ENCODE peak calls at places on chromosomes 12 and 14, in ten cellular contexts. One of them, this sample, is unnamed.

GRCh38 chr14:36818794-36819384 is 157.2 kb downstream of the PAX9 start:
- DNase-seq in RPMI8226: no peak
- DNase-seq in spleen: no peak
- DNase-seq in fibroblast of the aortic adventitia: peak
- DNase-seq in psoas muscle: no peak
- DNase-seq in NCI-H1105: no peak
- DNase-seq in NCI-H1436: no peak
- DNase-seq in prostate gland: no peak
- DNase-seq in left kidney: no peak
- DNase-seq in kidney epithelial cell: no peak
- DNase-seq in this sample: no peak

GRCh38 chr12:22286569-22286968 is 47.9 kb downstream of the ST8SIA1 start:
- DNase-seq in RPMI8226: no peak
- DNase-seq in spleen: no peak
- DNase-seq in fibroblast of the aortic adventitia: peak
- DNase-seq in psoas muscle: no peak
- DNase-seq in NCI-H1105: no peak
- DNase-seq in NCI-H1436: no peak
- DNase-seq in prostate gland: no peak
- DNase-seq in left kidney: peak
- DNase-seq in kidney epithelial cell: peak
- DNase-seq in this sample: no peak

GRCh38 chr14:77268989-77269595 is 1.9 kb downstream of the NGB start:
- DNase-seq in RPMI8226: peak
- DNase-seq in spleen: peak
- DNase-seq in fibroblast of the aortic adventitia: no peak
- DNase-seq in psoas muscle: no peak
- DNase-seq in NCI-H1105: peak
- DNase-seq in NCI-H1436: no peak
- DNase-seq in prostate gland: no peak
- DNase-seq in left kidney: peak
- DNase-seq in kidney epithelial cell: no peak
- DNase-seq in this sample: peak

GRCh38 chr12:32702470-32702869 is 23.4 kb downstream of the DNM1L start:
- DNase-seq in RPMI8226: no peak
- DNase-seq in spleen: no peak
- DNase-seq in fibroblast of the aortic adventitia: no peak
- DNase-seq in psoas muscle: no peak
- DNase-seq in NCI-H1105: no peak
- DNase-seq in NCI-H1436: no peak
- DNase-seq in prostate gland: no peak
- DNase-seq in left kidney: no peak
- DNase-seq in kidney epithelial cell: no peak
- DNase-seq in this sample: no peak

GRCh38 chr14:29607129-29607528 is 320.5 kb downstream of the PRKD1 start:
- DNase-seq in RPMI8226: no peak
- DNase-seq in spleen: no peak
- DNase-seq in fibroblast of the aortic adventitia: no peak
- DNase-seq in psoas muscle: no peak
- DNase-seq in NCI-H1105: no peak
- DNase-seq in NCI-H1436: no peak
- DNase-seq in prostate gland: no peak
- DNase-seq in left kidney: no peak
- DNase-seq in kidney epithelial cell: no peak
- DNase-seq in this sample: no peak

GRCh38 chr12:3480744-3481143 is 10.3 kb upstream of the PRMT8 start:
- DNase-seq in RPMI8226: no peak
- DNase-seq in spleen: no peak
- DNase-seq in fibroblast of the aortic adventitia: no peak
- DNase-seq in psoas muscle: no peak
- DNase-seq in NCI-H1105: no peak
- DNase-seq in NCI-H1436: no peak
- DNase-seq in prostate gland: no peak
- DNase-seq in left kidney: peak
- DNase-seq in kidney epithelial cell: no peak
- DNase-seq in this sample: no peak

GRCh38 chr14:91321131-91321530 is 76.6 kb upstream of the GPR68 start:
- DNase-seq in RPMI8226: no peak
- DNase-seq in spleen: peak
- DNase-seq in fibroblast of the aortic adventitia: no peak
- DNase-seq in psoas muscle: no peak
- DNase-seq in NCI-H1105: no peak
- DNase-seq in NCI-H1436: no peak
- DNase-seq in prostate gland: no peak
- DNase-seq in left kidney: no peak
- DNase-seq in kidney epithelial cell: no peak
- DNase-seq in this sample: no peak

GRCh38 chr12:98355322-98355721 is 160.1 kb upstream of the TMPO start:
- DNase-seq in RPMI8226: no peak
- DNase-seq in spleen: no peak
- DNase-seq in fibroblast of the aortic adventitia: peak
- DNase-seq in psoas muscle: no peak
- DNase-seq in NCI-H1105: no peak
- DNase-seq in NCI-H1436: no peak
- DNase-seq in prostate gland: no peak
- DNase-seq in left kidney: no peak
- DNase-seq in kidney epithelial cell: no peak
- DNase-seq in this sample: no peak

GRCh38 chr12:130955238-130955816 is 1.6 kb downstream of the ADGRD1 start:
- DNase-seq in RPMI8226: no peak
- DNase-seq in spleen: no peak
- DNase-seq in fibroblast of the aortic adventitia: no peak
- DNase-seq in psoas muscle: peak
- DNase-seq in NCI-H1105: no peak
- DNase-seq in NCI-H1436: no peak
- DNase-seq in prostate gland: no peak
- DNase-seq in left kidney: no peak
- DNase-seq in kidney epithelial cell: no peak
- DNase-seq in this sample: no peak

GRCh38 chr12:120588948-120589930 is 8.0 kb upstream of the POP5 start:
- DNase-seq in RPMI8226: no peak
- DNase-seq in spleen: no peak
- DNase-seq in fibroblast of the aortic adventitia: no peak
- DNase-seq in psoas muscle: peak
- DNase-seq in NCI-H1105: no peak
- DNase-seq in NCI-H1436: no peak
- DNase-seq in prostate gland: no peak
- DNase-seq in left kidney: peak
- DNase-seq in kidney epithelial cell: no peak
- DNase-seq in this sample: no peak

GRCh38 chr12:130063866-130064265 is 98.4 kb upstream of the FZD10 start:
- DNase-seq in RPMI8226: no peak
- DNase-seq in spleen: no peak
- DNase-seq in fibroblast of the aortic adventitia: no peak
- DNase-seq in psoas muscle: no peak
- DNase-seq in NCI-H1105: no peak
- DNase-seq in NCI-H1436: no peak
- DNase-seq in prostate gland: peak
- DNase-seq in left kidney: no peak
- DNase-seq in kidney epithelial cell: no peak
- DNase-seq in this sample: no peak

GRCh38 chr14:89617471-89618291 is 200.6 kb upstream of the FOXN3 start:
- DNase-seq in RPMI8226: peak
- DNase-seq in spleen: no peak
- DNase-seq in fibroblast of the aortic adventitia: peak
- DNase-seq in psoas muscle: peak
- DNase-seq in NCI-H1105: no peak
- DNase-seq in NCI-H1436: no peak
- DNase-seq in prostate gland: peak
- DNase-seq in left kidney: peak
- DNase-seq in kidney epithelial cell: no peak
- DNase-seq in this sample: peak

GRCh38 chr14:91920526-91920925 is 27.0 kb downstream of the FBLN5 start:
- DNase-seq in RPMI8226: no peak
- DNase-seq in spleen: no peak
- DNase-seq in fibroblast of the aortic adventitia: no peak
- DNase-seq in psoas muscle: no peak
- DNase-seq in NCI-H1105: no peak
- DNase-seq in NCI-H1436: no peak
- DNase-seq in prostate gland: no peak
- DNase-seq in left kidney: no peak
- DNase-seq in kidney epithelial cell: no peak
- DNase-seq in this sample: no peak

GRCh38 chr14:96384053-96384452 is 7.9 kb upstream of the AK7 start:
- DNase-seq in RPMI8226: no peak
- DNase-seq in spleen: no peak
- DNase-seq in fibroblast of the aortic adventitia: no peak
- DNase-seq in psoas muscle: no peak
- DNase-seq in NCI-H1105: no peak
- DNase-seq in NCI-H1436: no peak
- DNase-seq in prostate gland: no peak
- DNase-seq in left kidney: no peak
- DNase-seq in kidney epithelial cell: no peak
- DNase-seq in this sample: no peak

GRCh38 chr12:26473291-26473690 is 277.9 kb downstream of the SSPN start:
- DNase-seq in RPMI8226: no peak
- DNase-seq in spleen: no peak
- DNase-seq in fibroblast of the aortic adventitia: peak
- DNase-seq in psoas muscle: no peak
- DNase-seq in NCI-H1105: no peak
- DNase-seq in NCI-H1436: no peak
- DNase-seq in prostate gland: no peak
- DNase-seq in left kidney: peak
- DNase-seq in kidney epithelial cell: peak
- DNase-seq in this sample: no peak

GRCh38 chr14:67077914-67078313 is 111.3 kb upstream of the GARIN2 start:
- DNase-seq in RPMI8226: no peak
- DNase-seq in spleen: no peak
- DNase-seq in fibroblast of the aortic adventitia: no peak
- DNase-seq in psoas muscle: no peak
- DNase-seq in NCI-H1105: no peak
- DNase-seq in NCI-H1436: no peak
- DNase-seq in prostate gland: no peak
- DNase-seq in left kidney: no peak
- DNase-seq in kidney epithelial cell: no peak
- DNase-seq in this sample: no peak

GRCh38 chr14:90275820-90276219 is 19.5 kb downstream of the PSMC1 start:
- DNase-seq in RPMI8226: no peak
- DNase-seq in spleen: no peak
- DNase-seq in fibroblast of the aortic adventitia: peak
- DNase-seq in psoas muscle: no peak
- DNase-seq in NCI-H1105: no peak
- DNase-seq in NCI-H1436: no peak
- DNase-seq in prostate gland: no peak
- DNase-seq in left kidney: no peak
- DNase-seq in kidney epithelial cell: no peak
- DNase-seq in this sample: no peak

GRCh38 chr14:89315493-89316456 is 101.3 kb downstream of the FOXN3 start:
- DNase-seq in RPMI8226: no peak
- DNase-seq in spleen: no peak
- DNase-seq in fibroblast of the aortic adventitia: no peak
- DNase-seq in psoas muscle: no peak
- DNase-seq in NCI-H1105: no peak
- DNase-seq in NCI-H1436: no peak
- DNase-seq in prostate gland: no peak
- DNase-seq in left kidney: peak
- DNase-seq in kidney epithelial cell: no peak
- DNase-seq in this sample: no peak

GRCh38 chr12:111975161-111975931 is 37.6 kb downstream of the TMEM116 start:
- DNase-seq in RPMI8226: no peak
- DNase-seq in spleen: no peak
- DNase-seq in fibroblast of the aortic adventitia: no peak
- DNase-seq in psoas muscle: no peak
- DNase-seq in NCI-H1105: no peak
- DNase-seq in NCI-H1436: no peak
- DNase-seq in prostate gland: no peak
- DNase-seq in left kidney: no peak
- DNase-seq in kidney epithelial cell: no peak
- DNase-seq in this sample: no peak

GRCh38 chr14:77707355-77707723 is 484 bp downstream of the ALKBH1 start:
- DNase-seq in RPMI8226: peak
- DNase-seq in spleen: no peak
- DNase-seq in fibroblast of the aortic adventitia: peak
- DNase-seq in psoas muscle: no peak
- DNase-seq in NCI-H1105: peak
- DNase-seq in NCI-H1436: no peak
- DNase-seq in prostate gland: peak
- DNase-seq in left kidney: peak
- DNase-seq in kidney epithelial cell: no peak
- DNase-seq in this sample: no peak

GRCh38 chr12:93982847-93983315 is 165.5 kb upstream of the PLXNC1 start:
- DNase-seq in RPMI8226: no peak
- DNase-seq in spleen: no peak
- DNase-seq in fibroblast of the aortic adventitia: peak
- DNase-seq in psoas muscle: no peak
- DNase-seq in NCI-H1105: peak
- DNase-seq in NCI-H1436: no peak
- DNase-seq in prostate gland: no peak
- DNase-seq in left kidney: no peak
- DNase-seq in kidney epithelial cell: peak
- DNase-seq in this sample: no peak

GRCh38 chr12:51171884-51172514 is 936 bp downstream of the TFCP2 start:
- DNase-seq in RPMI8226: no peak
- DNase-seq in spleen: no peak
- DNase-seq in fibroblast of the aortic adventitia: peak
- DNase-seq in psoas muscle: no peak
- DNase-seq in NCI-H1105: no peak
- DNase-seq in NCI-H1436: no peak
- DNase-seq in prostate gland: no peak
- DNase-seq in left kidney: no peak
- DNase-seq in kidney epithelial cell: no peak
- DNase-seq in this sample: no peak

GRCh38 chr12:15322164-15323054 is at the start of gene PTPRO:
- DNase-seq in RPMI8226: no peak
- DNase-seq in spleen: no peak
- DNase-seq in fibroblast of the aortic adventitia: no peak
- DNase-seq in psoas muscle: peak
- DNase-seq in NCI-H1105: peak
- DNase-seq in NCI-H1436: peak
- DNase-seq in prostate gland: no peak
- DNase-seq in left kidney: peak
- DNase-seq in kidney epithelial cell: no peak
- DNase-seq in this sample: no peak

GRCh38 chr12:17108877-17109520 is 503.0 kb upstream of the LMO3 start:
- DNase-seq in RPMI8226: no peak
- DNase-seq in spleen: no peak
- DNase-seq in fibroblast of the aortic adventitia: peak
- DNase-seq in psoas muscle: no peak
- DNase-seq in NCI-H1105: peak
- DNase-seq in NCI-H1436: peak
- DNase-seq in prostate gland: no peak
- DNase-seq in left kidney: peak
- DNase-seq in kidney epithelial cell: peak
- DNase-seq in this sample: no peak

GRCh38 chr12:96015672-96016071 is 19.5 kb upstream of the HAL start:
- DNase-seq in RPMI8226: peak
- DNase-seq in spleen: no peak
- DNase-seq in fibroblast of the aortic adventitia: peak
- DNase-seq in psoas muscle: peak
- DNase-seq in NCI-H1105: no peak
- DNase-seq in NCI-H1436: no peak
- DNase-seq in prostate gland: no peak
- DNase-seq in left kidney: peak
- DNase-seq in kidney epithelial cell: no peak
- DNase-seq in this sample: no peak

GRCh38 chr12:127745466-127746220 is 521.3 kb upstream of the TMEM132C start:
- DNase-seq in RPMI8226: no peak
- DNase-seq in spleen: no peak
- DNase-seq in fibroblast of the aortic adventitia: no peak
- DNase-seq in psoas muscle: no peak
- DNase-seq in NCI-H1105: no peak
- DNase-seq in NCI-H1436: no peak
- DNase-seq in prostate gland: no peak
- DNase-seq in left kidney: no peak
- DNase-seq in kidney epithelial cell: no peak
- DNase-seq in this sample: no peak

GRCh38 chr12:104218935-104219334 is 3.4 kb downstream of the TXNRD1 start:
- DNase-seq in RPMI8226: no peak
- DNase-seq in spleen: no peak
- DNase-seq in fibroblast of the aortic adventitia: peak
- DNase-seq in psoas muscle: no peak
- DNase-seq in NCI-H1105: no peak
- DNase-seq in NCI-H1436: no peak
- DNase-seq in prostate gland: no peak
- DNase-seq in left kidney: no peak
- DNase-seq in kidney epithelial cell: no peak
- DNase-seq in this sample: no peak

GRCh38 chr12:118420673-118421072 is 44.3 kb downstream of the SUDS3 start:
- DNase-seq in RPMI8226: no peak
- DNase-seq in spleen: no peak
- DNase-seq in fibroblast of the aortic adventitia: no peak
- DNase-seq in psoas muscle: no peak
- DNase-seq in NCI-H1105: no peak
- DNase-seq in NCI-H1436: no peak
- DNase-seq in prostate gland: no peak
- DNase-seq in left kidney: no peak
- DNase-seq in kidney epithelial cell: no peak
- DNase-seq in this sample: no peak